ENCODE peak calls at places on chromosomes 7 and 10, in five cellular contexts. N, D, A, V and G are unnamed samples.

GRCh38 chr10:132229834-132230556 is 43.2 kb downstream of the DPYSL4 start:
- DNase-seq in N (peak; percentile 49), D (no peak), A (no peak), V (no peak), G (no peak)

GRCh38 chr10:97025613-97026242 is 160.0 kb downstream of the SLIT1 start:
- DNase-seq in N (peak; percentile 49), D (peak; percentile 50), A (peak; percentile 30), V (no peak), G (no peak)

GRCh38 chr10:47013469-47014169 is 102.4 kb downstream of the PTPN20 start:
- DNase-seq in N (peak; percentile 44), D (no peak), A (no peak), V (peak; percentile 82), G (peak; percentile 7)

GRCh38 chr7:15213093-15213492 is 310.5 kb upstream of the DGKB start:
- DNase-seq in N (no peak), D (no peak), A (no peak), V (no peak), G (no peak)

GRCh38 chr7:42283553-42283952 is 46.5 kb upstream of the GLI3 start:
- DNase-seq in N (no peak), D (peak; percentile 43), A (no peak), V (no peak), G (no peak)

GRCh38 chr7:48126037-48126436 is 37.0 kb downstream of the UPP1 start:
- DNase-seq in N (no peak), D (no peak), A (no peak), V (no peak), G (no peak)

GRCh38 chr10:118763202-118763988 is 8.6 kb upstream of the CACUL1 start:
- DNase-seq in N (no peak), D (no peak), A (no peak), V (no peak), G (peak; percentile 58)

GRCh38 chr10:12921163-12921562 is 80.3 kb downstream of the CCDC3 start:
- DNase-seq in N (no peak), D (no peak), A (no peak), V (no peak), G (no peak)

GRCh38 chr10:117980216-117980615 is 66.5 kb downstream of the RAB11FIP2 start:
- DNase-seq in N (no peak), D (no peak), A (no peak), V (no peak), G (no peak)

GRCh38 chr7:76380623-76380966 is 21.8 kb upstream of the YWHAG start:
- DNase-seq in N (no peak), D (no peak), A (peak; percentile 47), V (no peak), G (no peak)

GRCh38 chr7:139118234-139118802 is 8.8 kb upstream of the ZC3HAV1 start:
- DNase-seq in N (no peak), D (no peak), A (no peak), V (no peak), G (no peak)

GRCh38 chr10:36254191-36254590 is 612.1 kb upstream of the FZD8 start:
- DNase-seq in N (peak; percentile 79), D (peak; percentile 4), A (peak; percentile 78), V (peak; percentile 83), G (peak; percentile 55)

GRCh38 chr7:121081327-121081936 is 92.9 kb downstream of the CPED1 start:
- DNase-seq in N (no peak), D (no peak), A (no peak), V (no peak), G (no peak)

GRCh38 chr10:105328441-105328840 is 687.4 kb downstream of the SORCS3 start:
- DNase-seq in N (no peak), D (no peak), A (no peak), V (no peak), G (no peak)

GRCh38 chr7:114789161-114789560 is 132.7 kb upstream of the MDFIC start:
- DNase-seq in N (no peak), D (no peak), A (no peak), V (no peak), G (no peak)

GRCh38 chr7:23714579-23714978 is 4.6 kb downstream of the STK31 start:
- DNase-seq in N (no peak), D (no peak), A (no peak), V (no peak), G (no peak)

GRCh38 chr10:642186-642890 is 47.1 kb downstream of the DIP2C start:
- DNase-seq in N (no peak), D (no peak), A (no peak), V (peak; percentile 43), G (no peak)

GRCh38 chr10:117694251-117694650 is 151.7 kb downstream of the EMX2 start:
- DNase-seq in N (no peak), D (no peak), A (no peak), V (no peak), G (no peak)

GRCh38 chr10:79052311-79053080 is 16.3 kb upstream of the ZMIZ1 start:
- DNase-seq in N (peak; percentile 4), D (no peak), A (peak; percentile 12), V (peak; percentile 72), G (peak; percentile 40)

GRCh38 chr7:142855401-142855743 is 496 bp downstream of the EPHB6 start:
- DNase-seq in N (no peak), D (no peak), A (no peak), V (no peak), G (no peak)

GRCh38 chr10:89744021-89744420 is 42.6 kb downstream of the KIF20B start:
- DNase-seq in N (no peak), D (no peak), A (no peak), V (no peak), G (no peak)

GRCh38 chr10:112842832-112843360 is 107.2 kb upstream of the TCF7L2 start:
- DNase-seq in N (no peak), D (no peak), A (no peak), V (no peak), G (peak; percentile 48)

GRCh38 chr7:157357129-157358040 is 20.6 kb downstream of the DNAJB6 start:
- DNase-seq in N (no peak), D (no peak), A (no peak), V (no peak), G (no peak)
- H3K4me1 ChIP-seq in N (peaks cover 94% of the 10 kb centered on the region), D (peaks cover 8% of the 10 kb centered on the region), A (peaks cover 4% of the 10 kb centered on the region), V (peaks cover 71% of the 10 kb centered on the region), G (no peaks in the 10 kb centered on the region)

GRCh38 chr7:92057375-92057774 is 76.9 kb downstream of the CYP51A1 start:
- DNase-seq in N (no peak), D (peak; percentile 61), A (no peak), V (no peak), G (no peak)

GRCh38 chr7:92052159-92052558 is 82.1 kb downstream of the CYP51A1 start:
- DNase-seq in N (no peak), D (no peak), A (no peak), V (no peak), G (no peak)

GRCh38 chr7:92051655-92052054 is 82.6 kb downstream of the CYP51A1 start:
- DNase-seq in N (no peak), D (no peak), A (no peak), V (no peak), G (no peak)

GRCh38 chr7:92056276-92056675 is 78.0 kb downstream of the CYP51A1 start:
- DNase-seq in N (no peak), D (no peak), A (no peak), V (no peak), G (no peak)

DNA sequence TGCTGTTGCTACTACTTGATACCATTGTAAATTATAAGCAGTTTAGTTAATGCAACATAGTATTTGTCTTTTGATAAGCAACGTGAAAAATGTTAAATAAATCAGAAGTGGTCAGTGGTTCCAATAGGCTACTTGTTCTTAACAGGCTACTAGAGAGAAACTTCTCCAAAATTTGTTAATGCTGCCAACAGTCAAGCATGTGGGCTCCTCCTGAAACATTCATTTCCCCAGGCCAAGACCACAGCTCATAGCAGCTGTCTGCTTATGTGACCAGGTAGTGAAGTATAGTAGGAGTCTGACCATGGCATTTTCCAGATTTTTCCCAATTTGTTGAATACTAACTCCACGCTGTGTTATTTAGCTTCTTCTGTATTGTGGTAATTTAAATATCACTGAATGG is 81.0 kb downstream of the CYP51A1 start:
- DNase-seq in N (no peak), D (no peak), A (no peak), V (no peak), G (no peak)
- TF ChIP-seq CTCF in N (no peak), D (no peak), A (no peak), V (no peak), G (no peak)

GRCh38 chr10:5764422-5765297 is 48.6 kb downstream of the GDI2 start:
- DNase-seq in N (no peak), D (no peak), A (no peak), V (no peak), G (no peak)
- TF ChIP-seq POLR2A in N (no peak), D (no peak), A (no peak), V (no peak), G (no peak)

GRCh38 chr7:118305686-118306085 is 81.2 kb downstream of the ANKRD7 start:
- DNase-seq in N (no peak), D (no peak), A (no peak), V (no peak), G (no peak)
- H3K4me1 ChIP-seq in N (no peaks in the 10 kb centered on the region), D (no peaks in the 10 kb centered on the region), A (no peaks in the 10 kb centered on the region), V (no peaks in the 10 kb centered on the region), G (no peaks in the 10 kb centered on the region)

GRCh38 chr7:11341285-11341944 is 367.7 kb downstream of the PHF14 start:
- DNase-seq in N (no peak), D (peak; percentile 8), A (no peak), V (no peak), G (no peak)
- TF ChIP-seq CTCF in N (peak; percentile 43), D (peak; percentile 54), A (no peak), V (no peak), G (peak; percentile 43)

GRCh38 chr7:117067322-117067721 is 114.0 kb downstream of the ST7 start:
- DNase-seq in N (no peak), D (no peak), A (no peak), V (no peak), G (no peak)

GRCh38 chr7:117065585-117066150 is 112.4 kb downstream of the ST7 start:
- DNase-seq in N (no peak), D (no peak), A (no peak), V (no peak), G (no peak)

GRCh38 chr7:117062300-117062699 is 109.0 kb downstream of the ST7 start:
- DNase-seq in N (no peak), D (no peak), A (no peak), V (no peak), G (no peak)

GRCh38 chr7:117066668-117067067 is 113.4 kb downstream of the ST7 start:
- DNase-seq in N (no peak), D (no peak), A (no peak), V (no peak), G (no peak)

GRCh38 chr7:117064688-117065087 is 111.4 kb downstream of the ST7 start:
- DNase-seq in N (no peak), D (no peak), A (no peak), V (no peak), G (no peak)
- TF ChIP-seq POLR2A in N (no peak), D (no peak), A (no peak), V (no peak), G (no peak)

GRCh38 chr10:22335204-22335956 is 9.9 kb upstream of the SPAG6 start:
- DNase-seq in N (peak; percentile 51), D (no peak), A (peak; percentile 35), V (no peak), G (peak; percentile 62)

GRCh38 chr10:22339761-22340361 is 5.4 kb upstream of the SPAG6 start:
- DNase-seq in N (no peak), D (no peak), A (no peak), V (no peak), G (no peak)

GRCh38 chr10:22340362-22341189 is 4.7 kb upstream of the SPAG6 start:
- DNase-seq in N (peak; percentile 69), D (peak; percentile 53), A (peak; percentile 60), V (peak; percentile 84), G (peak; percentile 82)

GRCh38 chr10:22341190-22341935 is 3.9 kb upstream of the SPAG6 start:
- DNase-seq in N (peak; percentile 60), D (no peak), A (no peak), V (no peak), G (no peak)

GRCh38 chr10:22338260-22338894 is 6.9 kb upstream of the SPAG6 start:
- DNase-seq in N (no peak), D (no peak), A (no peak), V (no peak), G (no peak)
- H3K4me1 ChIP-seq in N (peaks cover 49% of the 10 kb centered on the region), D (peaks cover 12% of the 10 kb centered on the region), A (peaks cover 18% of the 10 kb centered on the region), V (peaks cover 46% of the 10 kb centered on the region), G (no peaks in the 10 kb centered on the region)